ENCODE peak calls at places on chromosomes 13 and 19, in nine cellular contexts. X is lower lobe of right lung; V is lung microvascular endothelial cell; L is NCI-H1930; T is endothelial cell; A is stimulated activated naive CD8-positive, alpha-beta T cell treated with anti-CD3 and anti-CD28 coated beads, Interleukin-15, amount 100 ng/mL, for 72 hours; G is GF-D8; M is tibial nerve; J is PC-3. U is an unnamed sample.

GRCh38 chr19:40341601-40342482 is 6.4 kb downstream of the C19orf47 start:
- DNase-seq in X (peak; percentile 72), V (no peak), L (no peak), T (no peak), A (no peak), G (no peak), M (no peak), J (no peak), U (no peak)

GRCh38 chr13:24511824-24512207 is 762 bp downstream of the PARP4 start:
- DNase-seq in X (no peak), V (no peak), L (no peak), T (no peak), A (no peak), G (peak; percentile 69), M (no peak), J (no peak), U (no peak)

GRCh38 chr19:42325896-42326771 is 699 bp downstream of the MEGF8 start:
- DNase-seq in X (no peak), V (peak; percentile 17), L (no peak), T (peak; percentile 39), A (peak; percentile 47), G (no peak), M (no peak), J (no peak), U (no peak)

GRCh38 chr13:22031702-22032286 is 360.9 kb downstream of the FGF9 start:
- DNase-seq in X (no peak), V (no peak), L (no peak), T (no peak), A (no peak), G (no peak), M (no peak), J (no peak), U (no peak)

GRCh38 chr13:74082741-74083160 is 51.5 kb downstream of the KLF12 start:
- DNase-seq in X (no peak), V (no peak), L (no peak), T (no peak), A (no peak), G (no peak), M (no peak), J (no peak), U (no peak)

GRCh38 chr19:19134687-19135158 is 3.6 kb downstream of the TMEM161A start:
- DNase-seq in X (peak; percentile 67), V (no peak), L (no peak), T (no peak), A (peak; percentile 30), G (no peak), M (no peak), J (no peak), U (no peak)

GRCh38 chr13:101202590-101202989 is 213.7 kb downstream of the NALCN start:
- DNase-seq in X (no peak), V (no peak), L (peak; percentile 38), T (peak; percentile 4), A (no peak), G (no peak), M (no peak), J (peak; percentile 3), U (no peak)

GRCh38 chr19:53813996-53814395 is 10.1 kb downstream of the NLRP12 start:
- DNase-seq in X (no peak), V (no peak), L (no peak), T (no peak), A (no peak), G (no peak), M (no peak), J (peak; percentile 47), U (no peak)

GRCh38 chr19:47094557-47095517 is 18.7 kb downstream of the ZC3H4 start:
- DNase-seq in X (peak; percentile 85), V (no peak), L (no peak), T (no peak), A (peak; percentile 25), G (peak; percentile 97), M (no peak), J (no peak), U (no peak)

GRCh38 chr19:29878973-29879654 is 62.9 kb upstream of the URI1 start:
- DNase-seq in X (no peak), V (peak; percentile 40), L (no peak), T (no peak), A (no peak), G (no peak), M (no peak), J (peak; percentile 59), U (no peak)

GRCh38 chr13:83549671-83550070 is 332.6 kb downstream of the SLITRK1 start:
- DNase-seq in X (no peak), V (no peak), L (no peak), T (no peak), A (no peak), G (no peak), M (no peak), J (no peak), U (no peak)

GRCh38 chr13:112341446-112341845 is 34.7 kb upstream of the SPACA7 start:
- DNase-seq in X (no peak), V (no peak), L (no peak), T (no peak), A (no peak), G (no peak), M (no peak), J (no peak), U (no peak)

GRCh38 chr13:97341135-97341534 is 92.8 kb upstream of the RAP2A start:
- DNase-seq in X (no peak), V (no peak), L (no peak), T (no peak), A (no peak), G (no peak), M (no peak), J (peak; percentile 22), U (no peak)

GRCh38 chr13:100674363-100674847 is at the start of gene TMTC4:
- DNase-seq in X (no peak), V (no peak), L (no peak), T (peak; percentile 44), A (no peak), G (no peak), M (no peak), J (no peak), U (no peak)

GRCh38 chr13:51883226-51883600 is 21.4 kb downstream of the CCDC70 start:
- DNase-seq in X (no peak), V (no peak), L (no peak), T (no peak), A (no peak), G (no peak), M (no peak), J (no peak), U (no peak)

GRCh38 chr19:18294467-18294864 is 13.0 kb upstream of the JUND start:
- DNase-seq in X (peak; percentile 72), V (no peak), L (no peak), T (no peak), A (peak; percentile 82), G (no peak), M (no peak), J (peak; percentile 61), U (no peak)

GRCh38 chr13:51942189-51942588 is 69.1 kb downstream of the ATP7B start:
- DNase-seq in X (no peak), V (no peak), L (no peak), T (no peak), A (no peak), G (no peak), M (no peak), J (peak; percentile 54), U (peak; percentile 43)

GRCh38 chr13:20175907-20176652 is 15.2 kb upstream of the GJA3 start:
- DNase-seq in X (no peak), V (no peak), L (no peak), T (no peak), A (no peak), G (no peak), M (no peak), J (no peak), U (no peak)

GRCh38 chr19:32397736-32398135 is 7.8 kb upstream of the DPY19L3 start:
- DNase-seq in X (no peak), V (no peak), L (no peak), T (no peak), A (no peak), G (no peak), M (no peak), J (peak; percentile 58), U (no peak)

GRCh38 chr19:3162418-3163229 is 15.9 kb upstream of the S1PR4 start:
- DNase-seq in X (no peak), V (no peak), L (no peak), T (no peak), A (no peak), G (no peak), M (no peak), J (peak; percentile 14), U (no peak)

U was measured in NCI-H187.